ENCODE peak calls at places on chromosomes 12 and 14, in nine cellular contexts. A is ascending aorta, R is HepG2, N is H9, C is transverse colon, O is body of pancreas, H is hepatocyte, X is heart left ventricle, M is right atrium auricular region. U is an unnamed sample.
A peak's percentile ranks its signal among the peaks of the same experiment; 100 is the strongest.

GRCh38 chr14:79516009-79516408 is 695.3 kb downstream of the DIO2 start:
- DNase-seq in M (no peak), H (no peak), O (no peak), R (no peak), A (no peak), X (no peak), N (peak; percentile 47), C (no peak), U (no peak)

GRCh38 chr14:36221097-36221496 is 44.6 kb upstream of the PTCSC3 start:
- DNase-seq in O (no peak), M (no peak), A (no peak), X (no peak), H (no peak), R (no peak), N (no peak), C (no peak), U (no peak)

GRCh38 chr12:114656906-114657596 is 26.9 kb downstream of the TBX3 start:
- DNase-seq in A (no peak), M (no peak), O (no peak), N (peak; percentile 42), H (no peak), X (no peak), R (peak; percentile 72), C (no peak), U (no peak)

GRCh38 chr12:71397433-71397954 is 42.1 kb upstream of the LGR5 start:
- DNase-seq in N (no peak), R (no peak), C (no peak), M (no peak), X (no peak), O (no peak), H (no peak), A (no peak), U (no peak)

GRCh38 chr12:54933381-54933780 is 51.2 kb downstream of the TESPA1 start:
- DNase-seq in C (no peak), N (no peak), M (no peak), A (no peak), H (no peak), R (no peak), X (no peak), O (no peak), U (peak; percentile 4)

GRCh38 chr14:92633724-92634123 is 114.7 kb downstream of the LGMN start:
- DNase-seq in H (no peak), R (no peak), M (no peak), C (no peak), A (no peak), N (no peak), X (no peak), O (no peak), U (no peak)

GRCh38 chr14:102928412-102929348 is 6.2 kb downstream of the AMN start:
- DNase-seq in X (no peak), A (no peak), O (peak; percentile 52), H (peak; percentile 93), N (peak; percentile 88), C (peak; percentile 96), R (no peak), M (no peak), U (peak; percentile 96)

GRCh38 chr12:107619831-107620230 is 65.8 kb upstream of the PWP1 start:
- DNase-seq in X (no peak), N (no peak), M (no peak), A (no peak), C (no peak), H (no peak), R (no peak), O (no peak), U (no peak)

GRCh38 chr12:96219700-96220206 is 25.6 kb downstream of the ELK3 start:
- DNase-seq in H (peak; percentile 80), A (no peak), N (peak; percentile 77), C (no peak), R (peak; percentile 50), X (no peak), O (no peak), M (peak; percentile 56), U (no peak)

GRCh38 chr12:116604151-116604550 is 45.0 kb downstream of the MAP1LC3B2 start:
- DNase-seq in X (no peak), O (no peak), M (no peak), N (no peak), A (no peak), H (no peak), C (no peak), R (no peak), U (no peak)

GRCh38 chr12:94141892-94142291 is 6.5 kb upstream of the PLXNC1 start:
- DNase-seq in X (no peak), M (no peak), C (no peak), H (no peak), A (no peak), N (no peak), O (no peak), R (no peak), U (no peak)

GRCh38 chr12:128338344-128338743 is 71.4 kb downstream of the TMEM132C start:
- DNase-seq in C (no peak), A (no peak), M (no peak), R (no peak), O (no peak), X (no peak), H (peak; percentile 26), N (no peak), U (no peak)

GRCh38 chr14:82872494-82872893 is 1338.8 kb upstream of the SEL1L start:
- DNase-seq in O (no peak), R (no peak), C (no peak), A (no peak), H (no peak), X (no peak), N (peak; percentile 76), M (no peak), U (no peak)

GRCh38 chr14:50542941-50543418 is 10.6 kb upstream of the MAP4K5 start:
- DNase-seq in X (no peak), C (peak; percentile 20), M (no peak), A (no peak), O (peak; percentile 52), R (peak; percentile 77), N (no peak), H (peak; percentile 74), U (peak; percentile 59)

GRCh38 chr12:117063162-117063911 is 35.9 kb downstream of the TESC start:
- DNase-seq in X (peak; percentile 50), A (no peak), N (peak; percentile 48), R (no peak), H (no peak), O (no peak), C (peak; percentile 33), M (no peak), U (peak; percentile 29)

GRCh38 chr12:70854138-70854537 is 66.4 kb downstream of the PTPRR start:
- DNase-seq in N (no peak), A (no peak), H (no peak), R (no peak), M (no peak), X (no peak), O (no peak), C (no peak), U (no peak)

GRCh38 chr12:57897296-57897974 is 43.9 kb upstream of the ATP23 start:
- DNase-seq in O (no peak), X (no peak), H (no peak), A (no peak), M (no peak), N (no peak), C (no peak), R (no peak), U (no peak)

GRCh38 chr12:81077329-81077685 is 572 bp upstream of the ACSS3 start:
- DNase-seq in O (no peak), X (peak; percentile 71), H (no peak), N (peak; percentile 95), R (peak; percentile 79), A (no peak), C (no peak), M (no peak), U (no peak)

GRCh38 chr12:6949063-6949594 is 2.0 kb upstream of the PTPN6 start:
- DNase-seq in H (no peak), X (no peak), M (no peak), R (no peak), N (no peak), C (no peak), O (no peak), A (no peak), U (no peak)

GRCh38 chr12:6425588-6426531 is 18.9 kb upstream of the CD27 start:
- DNase-seq in C (no peak), M (no peak), X (no peak), N (no peak), R (peak; percentile 49), O (no peak), H (no peak), A (no peak), U (peak; percentile 59)

GRCh38 chr12:1203735-1204019 is 212.7 kb downstream of the ERC1 start:
- DNase-seq in O (no peak), M (no peak), A (no peak), R (no peak), X (no peak), N (no peak), H (no peak), C (no peak), U (no peak)

GRCh38 chr12:4118017-4118510 is 155.5 kb upstream of the CCND2 start:
- DNase-seq in M (peak; percentile 60), O (no peak), N (peak; percentile 23), X (peak; percentile 79), C (peak; percentile 80), H (peak; percentile 21), R (no peak), A (no peak), U (peak; percentile 86)

GRCh38 chr12:94059394-94060368 is 88.7 kb upstream of the PLXNC1 start:
- DNase-seq in M (no peak), N (no peak), A (no peak), C (no peak), H (no peak), R (peak; percentile 17), X (no peak), O (no peak), U (no peak)

GRCh38 chr14:52266782-52267181 is 716 bp upstream of the PTGDR start:
- DNase-seq in M (no peak), H (no peak), R (no peak), N (no peak), O (no peak), X (no peak), C (no peak), A (no peak), U (no peak)
- H3K27me3 ChIP-seq in M (no peaks in the 10 kb centered on the region), H (peaks cover 46% of the 10 kb centered on the region), R (peaks cover 15% of the 10 kb centered on the region), N (peaks cover 39% of the 10 kb centered on the region), O (no peaks in the 10 kb centered on the region), X (peaks cover 9% of the 10 kb centered on the region), C (peaks cover 19% of the 10 kb centered on the region), A (peaks cover 3% of the 10 kb centered on the region), U (no peaks in the 10 kb centered on the region)

GRCh38 chr12:78612224-78612623 is 252.3 kb upstream of the SYT1 start:
- DNase-seq in R (no peak), C (no peak), O (no peak), H (no peak), M (no peak), N (no peak), A (no peak), X (no peak), U (no peak)
- H3K27ac ChIP-seq in R (no peak overlapping the region), C (no peak overlapping the region), O (no peak overlapping the region), H (no peak overlapping the region), M (no peak overlapping the region), N (no peak overlapping the region), A (no peak overlapping the region), X (no peak overlapping the region), U (no peak overlapping the region)

GRCh38 chr12:124383028-124383427 is 88.1 kb downstream of the RFLNA start:
- DNase-seq in X (no peak), N (no peak), H (no peak), O (no peak), A (no peak), R (no peak), C (no peak), M (no peak), U (no peak)
- H3K4me1 ChIP-seq in X (peaks cover 62% of the 10 kb centered on the region), N (no peaks in the 10 kb centered on the region), H (peaks cover 25% of the 10 kb centered on the region), O (peaks cover 48% of the 10 kb centered on the region), A (peaks cover 53% of the 10 kb centered on the region), R (peaks cover 16% of the 10 kb centered on the region), C (peaks cover 59% of the 10 kb centered on the region), M (no peaks in the 10 kb centered on the region), U (peaks cover 8% of the 10 kb centered on the region)

GRCh38 chr14:23580948-23581281 is 2.3 kb upstream of the JPH4 start:
- DNase-seq in H (peak; percentile 5), X (no peak), A (no peak), R (no peak), C (no peak), N (peak; percentile 75), M (no peak), O (no peak), U (no peak)
- H3K27me3 ChIP-seq in H (peaks cover 39% of the 10 kb centered on the region), X (peaks cover 44% of the 10 kb centered on the region), A (peaks cover 16% of the 10 kb centered on the region), R (no peaks in the 10 kb centered on the region), C (peaks cover 47% of the 10 kb centered on the region), N (peaks cover 7% of the 10 kb centered on the region), M (peaks cover 15% of the 10 kb centered on the region), O (no peaks in the 10 kb centered on the region), U (peaks cover 4% of the 10 kb centered on the region)